ENCODE peak calls at places on chromosomes 5 and 9, in nine cellular contexts. P is fibroblast of the aortic adventitia, O is HCT116, Q is heart left ventricle, A is foreskin fibroblast, Y is sigmoid colon, W is colonic mucosa, V is bronchial epithelial cell, H is heart right ventricle. I is an unnamed sample.
A peak's percentile ranks its signal among the peaks of the same experiment; 100 is the strongest.

GRCh38 chr9:93080406-93080805 is 15.6 kb upstream of the CARD19 start:
- DNase-seq in P (no peak), O (no peak), Q (no peak), A (no peak), Y (peak; percentile 40), W (no peak), V (no peak), H (no peak), I (no peak)

GRCh38 chr5:58013542-58014258 is 446.2 kb downstream of the PLK2 start:
- DNase-seq in P (no peak), O (no peak), Q (no peak), A (no peak), Y (no peak), W (no peak), V (no peak), H (no peak), I (no peak)

GRCh38 chr9:110029422-110029814 is 178.5 kb downstream of the C9orf152 start:
- DNase-seq in P (peak; percentile 91), O (no peak), Q (no peak), A (peak; percentile 91), Y (no peak), W (no peak), V (peak; percentile 96), H (no peak), I (no peak)

GRCh38 chr9:614421-614820 is 227.1 kb upstream of the DMRT1 start:
- DNase-seq in P (no peak), O (no peak), Q (peak; percentile 29), A (no peak), Y (no peak), W (peak; percentile 37), V (no peak), H (peak; percentile 27), I (no peak)

GRCh38 chr9:113807173-113808061 is 68.7 kb upstream of the ZNF618 start:
- DNase-seq in P (peak; percentile 81), O (peak; percentile 33), Q (peak; percentile 24), A (peak; percentile 40), Y (peak; percentile 75), W (peak; percentile 59), V (peak; percentile 59), H (peak; percentile 48), I (peak; percentile 33)

GRCh38 chr5:52520171-52520570 is 267.5 kb upstream of the ITGA1 start:
- DNase-seq in P (no peak), O (no peak), Q (no peak), A (no peak), Y (no peak), W (no peak), V (no peak), H (no peak), I (no peak)

GRCh38 chr9:16921855-16922254 is 51.4 kb upstream of the BNC2 start:
- DNase-seq in P (peak; percentile 33), O (peak; percentile 7), Q (no peak), A (peak; percentile 45), Y (no peak), W (no peak), V (peak; percentile 54), H (no peak), I (no peak)

GRCh38 chr5:61327761-61328753 is 4.0 kb upstream of the ZSWIM6 start:
- DNase-seq in P (peak; percentile 86), O (no peak), Q (no peak), A (peak; percentile 85), Y (no peak), W (no peak), V (peak; percentile 91), H (no peak), I (no peak)

GRCh38 chr5:176878463-176878862 is 20.7 kb downstream of the HK3 start:
- DNase-seq in P (no peak), O (no peak), Q (no peak), A (no peak), Y (no peak), W (no peak), V (no peak), H (no peak), I (no peak)

GRCh38 chr9:135009711-135010362 is 77.6 kb upstream of the OLFM1 start:
- DNase-seq in P (no peak), O (peak; percentile 2), Q (no peak), A (no peak), Y (no peak), W (no peak), V (no peak), H (no peak), I (no peak)

GRCh38 chr9:80866576-80867227 is 822.6 kb downstream of the TLE1 start:
- DNase-seq in P (no peak), O (no peak), Q (no peak), A (peak; percentile 37), Y (no peak), W (no peak), V (peak; percentile 88), H (no peak), I (no peak)

GRCh38 chr5:171714286-171714685 is 71.3 kb upstream of the SMIM23 start:
- DNase-seq in P (no peak), O (no peak), Q (no peak), A (no peak), Y (no peak), W (no peak), V (no peak), H (peak; percentile 2), I (no peak)

GRCh38 chr5:165224366-165224765 is 1718.9 kb downstream of the MAT2B start:
- DNase-seq in P (no peak), O (no peak), Q (no peak), A (no peak), Y (no peak), W (no peak), V (no peak), H (no peak), I (no peak)

GRCh38 chr5:165228184-165228583 is 1722.8 kb downstream of the MAT2B start:
- DNase-seq in P (no peak), O (no peak), Q (no peak), A (no peak), Y (no peak), W (no peak), V (no peak), H (no peak), I (no peak)

GRCh38 chr5:165232187-165232586 is 1726.8 kb downstream of the MAT2B start:
- DNase-seq in P (no peak), O (no peak), Q (no peak), A (no peak), Y (no peak), W (no peak), V (no peak), H (no peak), I (no peak)

GRCh38 chr5:165232629-165233028 is 1727.2 kb downstream of the MAT2B start:
- DNase-seq in P (peak; percentile 5), O (no peak), Q (no peak), A (no peak), Y (no peak), W (no peak), V (no peak), H (no peak), I (no peak)

DNA sequence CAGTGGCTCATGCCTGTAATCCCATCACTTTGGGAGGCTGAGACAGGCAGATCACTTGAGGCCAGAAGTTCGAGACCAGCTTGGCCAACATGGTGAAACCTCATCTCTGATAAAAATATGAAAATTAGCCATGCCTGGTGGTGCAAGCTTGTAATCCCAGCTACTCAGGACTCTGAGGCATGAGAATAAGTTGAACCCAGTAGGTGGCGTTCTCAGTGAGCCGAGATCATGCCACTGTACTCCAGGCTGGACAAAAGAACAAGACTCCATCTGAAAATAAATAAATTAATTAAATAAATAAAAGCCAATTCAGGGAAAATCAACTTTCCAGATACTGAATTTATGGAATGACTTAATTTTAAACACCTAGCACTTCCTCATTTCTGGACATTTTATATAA is 1722.1 kb downstream of the MAT2B start:
- DNase-seq in P (peak; percentile 7), O (no peak), Q (no peak), A (no peak), Y (no peak), W (no peak), V (peak; percentile 12), H (no peak), I (no peak)
- TF ChIP-seq CTCF in P (no peak), O (no peak), Q (no peak), A (no peak), Y (no peak), W (no peak), V (peak; percentile 17), H (no peak), I (no peak)

GRCh38 chr9:125884196-125884595 is 137.0 kb downstream of the PBX3 start:
- DNase-seq in P (peak; percentile 32), O (no peak), Q (no peak), A (no peak), Y (no peak), W (no peak), V (no peak), H (no peak), I (no peak)
- H3K4me3 ChIP-seq in P (no peak overlapping the region), O (no peak overlapping the region), Q (no peak overlapping the region), A (no peak overlapping the region), Y (no peak overlapping the region), W (no peak overlapping the region), V (no peak overlapping the region), H (no peak overlapping the region), I (no peak overlapping the region)

GRCh38 chr5:38905516-38905915 is 59.7 kb downstream of the OSMR start:
- DNase-seq in P (peak; percentile 58), O (no peak), Q (no peak), A (peak; percentile 46), Y (no peak), W (no peak), V (peak; percentile 35), H (no peak), I (no peak)

GRCh38 chr5:38896760-38897159 is 50.9 kb downstream of the OSMR start:
- DNase-seq in P (no peak), O (no peak), Q (no peak), A (no peak), Y (no peak), W (no peak), V (no peak), H (no peak), I (no peak)

DNA sequence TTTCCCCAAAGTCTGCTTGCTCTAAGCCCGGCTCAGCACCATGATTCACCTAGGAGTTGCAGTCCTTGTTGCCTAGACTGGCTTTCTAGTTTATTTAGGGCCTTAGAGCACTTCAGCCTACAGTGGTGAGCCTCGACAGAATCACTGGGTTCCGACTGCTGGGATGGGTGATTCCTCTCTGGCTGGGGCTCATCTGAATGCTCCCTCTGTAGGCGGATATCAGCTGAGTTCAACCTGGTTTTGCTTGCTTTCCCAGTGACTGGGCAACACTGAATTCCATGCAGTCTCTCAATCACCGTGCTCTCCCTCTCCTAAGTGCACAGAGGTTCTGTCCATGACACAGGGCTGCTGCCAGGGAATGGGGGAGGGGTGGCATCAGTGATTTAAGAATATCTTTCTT is 54.1 kb downstream of the OSMR start:
- DNase-seq in P (no peak), O (no peak), Q (no peak), A (no peak), Y (no peak), W (no peak), V (no peak), H (no peak), I (no peak)
- TF ChIP-seq CTCF in P (no peak), O (no peak), Q (no peak), A (no peak), Y (no peak), W (no peak), V (no peak), H (no peak), I (no peak)

DNA sequence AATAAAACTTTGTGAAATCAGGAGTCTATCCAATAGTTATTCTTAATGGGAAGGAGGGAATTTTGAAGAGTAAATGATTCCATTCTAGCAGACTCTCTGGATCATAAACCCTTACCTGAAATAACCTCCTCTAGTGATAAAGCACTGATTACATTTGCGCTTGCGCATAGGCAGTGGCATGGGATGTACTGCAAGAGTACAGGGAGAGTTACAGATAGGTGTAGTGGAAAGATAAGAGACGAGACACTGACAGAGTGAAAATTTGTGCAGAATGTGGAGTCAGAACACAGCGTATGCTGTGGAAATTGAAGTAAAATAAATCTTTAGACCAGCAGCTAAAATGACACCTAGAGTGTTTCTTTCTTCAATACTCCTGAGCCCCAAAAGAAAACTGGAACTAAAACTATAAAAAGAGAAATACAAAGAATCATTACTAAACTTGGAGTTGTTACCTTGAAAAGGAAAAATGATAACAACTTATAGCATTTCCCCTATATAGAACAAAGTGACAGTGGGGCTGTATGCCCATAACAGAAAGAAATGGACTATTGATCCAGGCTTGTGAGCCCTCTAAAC is 1471.1 kb upstream of the NUDT12 start:
- DNase-seq in P (no peak), O (no peak), Q (no peak), A (no peak), Y (no peak), W (peak; percentile 42), V (no peak), H (no peak), I (no peak)
- H3K4me3 ChIP-seq in P (no peak overlapping the region), O (no peak overlapping the region), Q (no peak overlapping the region), A (no peak overlapping the region), Y (no peak overlapping the region), W (no peak overlapping the region), V (no peak overlapping the region), H (no peak overlapping the region), I (no peak overlapping the region)

I was measured in astrocyte of the cerebellum.